ENCODE peak calls at places on chromosomes 11 and 22, in five cellular contexts. O is GDM1; Q is transverse colon; A is activated CD4-positive, CD25-positive, alpha-beta regulatory T cell; G is cardiac fibroblast. U is an unnamed sample.

GRCh38 chr11:129853508-129854228 is 38.0 kb downstream of the TMEM45B start:
- DNase-seq in G (peak), Q (peak), A (peak), O (no peak), U (peak)

GRCh38 chr22:46686221-46686872 is 51.7 kb downstream of the CERK start:
- DNase-seq in Q (no peak), O (no peak), G (no peak), A (no peak), U (no peak)

GRCh38 chr22:34080501-34080900 is 160.2 kb upstream of the LARGE1 start:
- DNase-seq in O (no peak), Q (no peak), G (no peak), A (no peak), U (no peak)

GRCh38 chr22:19105867-19106802 is 16.1 kb downstream of the DGCR2 start:
- DNase-seq in G (no peak), O (no peak), Q (no peak), A (peak), U (no peak)

GRCh38 chr11:119134389-119134978 is 13.1 kb downstream of the HINFP start:
- DNase-seq in G (peak), A (no peak), O (no peak), Q (no peak), U (no peak)

GRCh38 chr22:19959043-19959586 is 17.5 kb upstream of the TXNRD2 start:
- DNase-seq in A (no peak), Q (peak), O (no peak), G (peak), U (peak)

GRCh38 chr11:79617561-79617960 is 176.7 kb upstream of the TENM4 start:
- DNase-seq in G (no peak), Q (no peak), A (no peak), O (no peak), U (no peak)

GRCh38 chr11:57095417-57095816 is 86.3 kb upstream of the LRRC55 start:
- DNase-seq in A (no peak), O (no peak), Q (no peak), G (no peak), U (no peak)

GRCh38 chr11:126361400-126361799 is 5.9 kb downstream of the ST3GAL4 start:
- DNase-seq in A (no peak), Q (no peak), O (no peak), G (no peak), U (no peak)

GRCh38 chr11:79285756-79286155 is 155.1 kb downstream of the TENM4 start:
- DNase-seq in O (no peak), G (no peak), Q (no peak), A (no peak), U (no peak)

GRCh38 chr11:36540998-36541397 is 26.8 kb upstream of the RAG1 start:
- DNase-seq in O (no peak), A (no peak), G (peak), Q (peak), U (no peak)

GRCh38 chr11:77195071-77195705 is 67.1 kb downstream of the MYO7A start:
- DNase-seq in Q (no peak), G (no peak), A (no peak), O (no peak), U (no peak)

GRCh38 chr11:3786781-3787428 is 10.4 kb downstream of the NUP98 start:
- DNase-seq in A (no peak), G (peak), O (no peak), Q (no peak), U (no peak)

GRCh38 chr11:119942021-119942420 is 195.9 kb downstream of the TRIM29 start:
- DNase-seq in A (no peak), Q (no peak), G (no peak), O (no peak), U (no peak)

GRCh38 chr11:995752-996420 is 40.6 kb downstream of the MUC6 start:
- DNase-seq in A (no peak), O (no peak), Q (no peak), G (no peak), U (peak)

GRCh38 chr22:33018232-33018864 is 39.8 kb downstream of the SYN3 start:
- DNase-seq in A (peak), O (no peak), G (peak), Q (peak), U (no peak)

GRCh38 chr11:10116588-10116987 is 177.4 kb downstream of the SBF2 start:
- DNase-seq in A (no peak), G (peak), O (no peak), Q (no peak), U (no peak)

GRCh38 chr11:60785806-60786361 is 751 bp downstream of the MS4A10 start:
- DNase-seq in G (peak), A (no peak), Q (no peak), O (no peak), U (no peak)

GRCh38 chr11:65436412-65437032 is 13.9 kb downstream of the NEAT1 start:
- DNase-seq in Q (peak), O (no peak), A (no peak), G (peak), U (no peak)

GRCh38 chr11:83006877-83007330 is 64.8 kb downstream of the RAB30 start:
- DNase-seq in A (no peak), Q (no peak), O (no peak), G (no peak), U (no peak)

GRCh38 chr11:117096973-117097566 is 1.2 kb downstream of the SIK3 start:
- DNase-seq in A (no peak), G (no peak), Q (no peak), O (no peak), U (no peak)

GRCh38 chr22:31550871-31551370 is 54.6 kb downstream of the SFI1 start:
- DNase-seq in O (no peak), G (no peak), A (no peak), Q (no peak), U (no peak)

GRCh38 chr11:28049338-28050216 is 58.4 kb downstream of the KIF18A start:
- DNase-seq in Q (no peak), G (peak), O (no peak), A (no peak), U (no peak)

GRCh38 chr11:117217141-117217609 is 14.7 kb downstream of the PCSK7 start:
- DNase-seq in Q (no peak), O (no peak), A (no peak), G (peak), U (no peak)

GRCh38 chr11:1129143-1129665 is 28.5 kb upstream of the MUC5AC start:
- DNase-seq in A (no peak), G (no peak), Q (no peak), O (no peak), U (no peak)

GRCh38 chr11:126669416-126669815 is 313.9 kb downstream of the ST3GAL4 start:
- DNase-seq in O (no peak), A (no peak), G (no peak), Q (no peak), U (no peak)

GRCh38 chr11:132402056-132402684 is 1031.8 kb downstream of the NTM start:
- DNase-seq in A (no peak), Q (peak), O (no peak), G (peak), U (peak)

GRCh38 chr22:37311761-37312312 is 29.5 kb downstream of the CYTH4 start:
- DNase-seq in Q (no peak), O (no peak), G (no peak), A (no peak), U (no peak)

GRCh38 chr11:22458141-22458540 is 120.0 kb downstream of the SLC17A6 start:
- DNase-seq in Q (no peak), O (no peak), G (no peak), A (no peak), U (no peak)

GRCh38 chr22:35734517-35734827 is 16.8 kb downstream of the APOL5 start:
- DNase-seq in Q (no peak), O (no peak), A (no peak), G (no peak), U (no peak)

GRCh38 chr11:33835143-33835878 is 56.6 kb downstream of the LMO2 start:
- DNase-seq in A (no peak), Q (no peak), O (no peak), G (peak), U (no peak)

GRCh38 chr11:128457874-128458273 is 129.5 kb downstream of the ETS1 start:
- DNase-seq in O (no peak), Q (no peak), G (no peak), A (no peak), U (no peak)

GRCh38 chr22:38740754-38741153 is 15.0 kb downstream of the SUN2 start:
- DNase-seq in Q (no peak), A (no peak), G (no peak), O (no peak), U (no peak)

GRCh38 chr11:15663778-15664218 is 549.1 kb downstream of the INSC start:
- DNase-seq in A (no peak), G (no peak), O (no peak), Q (no peak), U (no peak)

GRCh38 chr11:109514313-109515018 is 92.5 kb downstream of the C11orf87 start:
- DNase-seq in G (no peak), Q (no peak), A (no peak), O (no peak), U (no peak)

GRCh38 chr22:35313311-35314121 is 13.8 kb downstream of the TOM1 start:
- DNase-seq in O (no peak), A (no peak), G (peak), Q (no peak), U (no peak)

GRCh38 chr11:123833095-123833494 is 26.9 kb upstream of the OR6M1 start:
- DNase-seq in Q (no peak), A (no peak), O (no peak), G (no peak), U (no peak)

GRCh38 chr11:44775366-44776356 is 48.9 kb downstream of the TSPAN18 start:
- DNase-seq in O (peak), G (peak), A (peak), Q (peak), U (no peak)

GRCh38 chr22:18978506-18978905 is 42.4 kb upstream of the PRODH start:
- DNase-seq in G (no peak), A (no peak), Q (no peak), O (no peak), U (no peak)

GRCh38 chr22:50011447-50012200 is 941 bp downstream of the IL17REL start:
- DNase-seq in A (no peak), Q (no peak), O (no peak), G (no peak), U (no peak)

U was measured in mesothelial cell of epicardium.